ENCODE peak calls at places on chromosomes 13 and 19, in four cellular contexts. L is cardiac fibroblast, N is osteocyte, O is foreskin keratinocyte. F is an unnamed sample.

GRCh38 chr13:46947425-46948191 is 50.8 kb upstream of the HTR2A start:
- DNase-seq in N (no peak), O (no peak), L (no peak), F (no peak)

GRCh38 chr13:39692650-39693438 is 37.4 kb downstream of the COG6 start:
- DNase-seq in O (no peak), N (no peak), L (peak), F (no peak)

GRCh38 chr13:48749144-48749543 is 95.4 kb downstream of the CYSLTR2 start:
- DNase-seq in N (no peak), O (peak), L (peak), F (no peak)

GRCh38 chr13:93226065-93226622 is 463 bp upstream of the GPC6 start:
- DNase-seq in N (no peak), O (no peak), L (no peak), F (no peak)

GRCh38 chr19:35220315-35220921 is 8.1 kb downstream of the FAM187B start:
- DNase-seq in N (no peak), O (no peak), L (peak), F (no peak)

GRCh38 chr19:2306971-2307370 is 983 bp downstream of the LINGO3 start:
- DNase-seq in N (no peak), L (no peak), O (no peak), F (no peak)

GRCh38 chr13:33869005-33869404 is 51.1 kb downstream of the RFC3 start:
- DNase-seq in O (no peak), N (no peak), L (no peak), F (no peak)

GRCh38 chr19:56687036-56687435 is 15.5 kb upstream of the ZNF835 start:
- DNase-seq in L (no peak), O (no peak), N (no peak), F (no peak)

GRCh38 chr13:24038846-24039330 is 121.6 kb upstream of the SPATA13 start:
- DNase-seq in O (peak), N (no peak), L (no peak), F (peak)

DNA sequence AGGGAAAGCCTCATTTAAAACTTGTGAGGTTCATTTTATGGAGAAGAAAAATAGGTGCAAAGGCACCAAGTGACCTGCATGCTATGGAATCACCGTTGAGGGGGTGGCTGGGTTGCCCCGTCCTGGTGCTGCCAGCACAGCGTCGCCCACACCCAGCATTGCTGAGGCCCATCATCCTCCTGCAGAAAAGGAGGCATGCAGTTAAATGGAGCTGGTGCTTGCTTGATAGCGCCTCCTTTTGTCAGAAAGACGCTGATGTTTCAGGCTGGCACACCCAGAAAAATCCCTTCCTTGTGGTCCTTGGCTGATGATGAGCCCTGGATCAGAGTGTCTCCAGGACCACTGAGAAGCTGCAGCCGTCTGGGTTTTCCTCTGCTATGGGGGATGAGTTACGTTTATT is 36.9 kb downstream of the DHRS12 start:
- DNase-seq in L (no peak), O (no peak), N (peak), F (no peak)
- TF ChIP-seq CTCF in L (peak), O (peak), N (no peak), F (no peak)

DNA sequence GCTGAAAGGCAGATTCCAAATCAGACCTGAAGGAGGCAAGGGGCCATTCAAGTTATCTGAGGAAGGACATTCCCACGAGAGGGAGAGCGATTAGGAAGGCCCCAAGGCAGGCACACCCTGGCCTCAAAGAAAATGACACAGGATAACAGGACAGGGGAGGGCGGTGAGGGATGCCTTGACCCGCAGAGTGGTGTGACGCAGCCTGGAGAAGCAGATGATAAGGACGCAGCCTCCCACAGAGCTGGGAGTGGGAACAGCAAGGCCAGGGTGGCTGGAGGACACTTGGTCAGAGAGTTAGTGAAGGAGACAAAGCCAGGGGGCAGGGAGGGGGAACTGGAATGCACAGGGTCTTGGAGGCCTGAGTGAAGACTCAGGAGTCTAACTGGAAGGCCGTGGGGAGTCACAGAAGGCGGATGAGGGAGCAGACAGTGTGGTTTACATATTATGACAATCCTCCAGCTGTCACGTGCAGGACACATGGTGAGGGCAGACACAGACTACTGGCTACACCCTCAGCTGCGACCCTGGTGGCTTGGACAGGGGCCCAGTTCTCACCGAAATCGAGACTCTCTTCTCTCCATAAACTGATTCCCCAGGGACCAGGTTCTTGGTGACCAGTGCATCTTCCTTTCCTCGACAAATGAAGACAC is 5.8 kb upstream of the DYRK1B start:
- DNase-seq in O (no peak), N (no peak), L (no peak), F (no peak)
- TF ChIP-seq CTCF in O (no peak), N (no peak), L (no peak), F (no peak)

DNA sequence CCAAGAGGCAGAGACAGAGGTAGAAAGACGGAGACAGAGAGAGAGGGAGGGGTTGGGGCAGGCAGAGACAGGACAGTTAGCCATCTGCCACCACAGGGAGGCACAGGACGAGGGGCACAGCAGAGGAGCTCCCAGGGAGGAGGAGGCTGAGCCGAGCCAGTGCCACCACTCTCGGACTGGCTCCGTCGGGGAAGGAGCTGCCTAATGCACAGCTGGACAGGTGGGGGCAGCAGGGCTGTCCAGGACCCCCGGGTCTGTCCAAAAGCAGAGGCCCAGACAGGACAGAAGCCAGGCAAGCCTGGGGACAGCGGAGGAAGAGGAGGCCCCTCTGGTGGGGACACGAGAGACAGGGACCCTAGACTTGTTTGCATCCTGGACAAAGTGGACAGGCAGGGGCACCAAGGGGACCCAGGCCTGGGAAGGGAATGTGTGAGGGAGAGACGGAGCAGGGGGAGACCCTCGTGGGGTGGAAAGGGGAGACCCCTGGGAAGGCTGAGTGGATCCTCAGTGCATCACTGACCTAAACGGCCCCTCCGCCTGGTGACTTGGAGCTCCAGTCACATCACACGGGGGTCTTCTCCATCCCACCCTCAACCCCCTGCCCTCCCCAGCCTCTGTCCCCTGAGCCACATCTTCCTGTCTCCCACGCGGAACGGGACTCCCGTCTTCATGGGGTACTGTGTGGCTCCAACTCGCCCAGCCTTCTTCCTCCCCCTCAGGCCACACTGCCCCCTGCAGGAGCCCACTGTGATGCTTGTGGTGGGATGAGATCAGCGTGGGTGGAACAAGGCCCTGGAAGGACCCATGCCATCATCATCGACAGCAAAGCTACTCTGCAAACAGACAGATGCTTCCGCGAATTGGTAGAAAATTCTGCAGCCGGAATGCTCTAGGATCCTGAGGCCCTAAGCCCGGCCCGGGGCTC is 889 bp downstream of the F10 start:
- DNase-seq in O (no peak), N (peak), L (no peak), F (no peak)
- TF ChIP-seq CTCF in O (peak), N (no peak), L (peak), F (peak)

GRCh38 chr19:12706332-12706718 is 9.9 kb upstream of the FBXW9 start:
- DNase-seq in N (no peak), L (no peak), O (no peak), F (no peak)
- TF ChIP-seq CTCF in N (no peak), L (no peak), O (no peak), F (no peak)